ENCODE peak calls at places on chromosomes 13 and 19, in eight cellular contexts. X is hepatocyte; R is LoVo; W is midbrain; F is stimulated activated CD4-positive, alpha-beta T cell treated with anti-CD3 and anti-CD28 coated beads, Interleukin-1b, Interleukin-23, amount 100 ng/mL, for 48 hours; I is NCI-H1092; Q is aorta; J is KG1. A is an unnamed sample.
A peak's percentile ranks its signal among the peaks of the same experiment; 100 is the strongest.

GRCh38 chr19:47012620-47013019 is 7.0 kb upstream of the NPAS1 start:
- DNase-seq in X (no peak), R (no peak), W (no peak), F (no peak), I (no peak), Q (no peak), J (no peak), A (no peak)

GRCh38 chr13:100378533-100378932 is 210.1 kb downstream of the GGACT start:
- DNase-seq in X (no peak), R (no peak), W (no peak), F (no peak), I (no peak), Q (no peak), J (no peak), A (no peak)

GRCh38 chr19:50679177-50680125 is 30.2 kb downstream of the C19orf81 start:
- DNase-seq in X (peak; percentile 86), R (peak; percentile 61), W (peak; percentile 69), F (peak; percentile 83), I (peak; percentile 48), Q (peak; percentile 88), J (peak; percentile 48), A (peak; percentile 82)

GRCh38 chr13:38429916-38430315 is 80.3 kb downstream of the UFM1 start:
- DNase-seq in X (no peak), R (no peak), W (no peak), F (no peak), I (no peak), Q (no peak), J (no peak), A (no peak)

GRCh38 chr13:100394005-100394695 is 194.4 kb downstream of the GGACT start:
- DNase-seq in X (no peak), R (no peak), W (no peak), F (peak; percentile 44), I (no peak), Q (no peak), J (no peak), A (no peak)

GRCh38 chr13:90302113-90302512 is 1045.4 kb upstream of the MIR17HG start:
- DNase-seq in X (no peak), R (no peak), W (no peak), F (no peak), I (no peak), Q (no peak), J (no peak), A (no peak)

GRCh38 chr19:3398114-3398899 is 31.9 kb downstream of the NFIC start:
- DNase-seq in X (peak; percentile 62), R (no peak), W (peak; percentile 92), F (no peak), I (no peak), Q (peak; percentile 75), J (no peak), A (peak; percentile 70)

GRCh38 chr13:44373601-44374347 is at the start of gene SERP2:
- DNase-seq in X (peak; percentile 55), R (no peak), W (peak; percentile 48), F (peak; percentile 5), I (no peak), Q (peak; percentile 66), J (no peak), A (peak; percentile 62)

GRCh38 chr19:932647-933552 is 7.1 kb downstream of the ARID3A start:
- DNase-seq in X (no peak), R (no peak), W (no peak), F (no peak), I (no peak), Q (peak; percentile 86), J (no peak), A (peak; percentile 83)

GRCh38 chr19:33809960-33810359 is 13.3 kb downstream of the KCTD15 start:
- DNase-seq in X (no peak), R (no peak), W (no peak), F (no peak), I (no peak), Q (no peak), J (no peak), A (peak; percentile 39)

GRCh38 chr19:11495885-11496284 is 9.8 kb downstream of the ZNF653 start:
- DNase-seq in X (no peak), R (no peak), W (no peak), F (no peak), I (no peak), Q (no peak), J (no peak), A (no peak)

GRCh38 chr19:38264486-38265212 is at the start of gene SPINT2:
- DNase-seq in X (no peak), R (no peak), W (no peak), F (no peak), I (peak; percentile 73), Q (no peak), J (peak; percentile 71), A (peak; percentile 55)

GRCh38 chr19:18506545-18506944 is 15.3 kb downstream of the ELL start:
- DNase-seq in X (no peak), R (no peak), W (no peak), F (no peak), I (no peak), Q (no peak), J (no peak), A (no peak)

GRCh38 chr19:32658527-32658926 is 16.5 kb downstream of the ANKRD27 start:
- DNase-seq in X (no peak), R (no peak), W (no peak), F (no peak), I (no peak), Q (no peak), J (no peak), A (no peak)

GRCh38 chr19:12938536-12939291 is at the start of gene CALR:
- DNase-seq in X (peak; percentile 65), R (no peak), W (no peak), F (no peak), I (no peak), Q (peak; percentile 65), J (no peak), A (no peak)

GRCh38 chr13:98014766-98015165 is 61.3 kb downstream of the IPO5 start:
- DNase-seq in X (no peak), R (no peak), W (no peak), F (no peak), I (no peak), Q (no peak), J (no peak), A (no peak)

GRCh38 chr13:111521030-111521429 is 200.6 kb downstream of the TEX29 start:
- DNase-seq in X (no peak), R (no peak), W (no peak), F (no peak), I (no peak), Q (no peak), J (no peak), A (no peak)

GRCh38 chr13:74090869-74091605 is 43.2 kb downstream of the KLF12 start:
- DNase-seq in X (no peak), R (no peak), W (no peak), F (no peak), I (no peak), Q (no peak), J (no peak), A (no peak)

GRCh38 chr19:15285896-15286591 is 46.3 kb downstream of the BRD4 start:
- DNase-seq in X (no peak), R (no peak), W (no peak), F (no peak), I (no peak), Q (no peak), J (no peak), A (no peak)

GRCh38 chr19:49085868-49086232 is 599 bp downstream of the SNRNP70 start:
- DNase-seq in X (no peak), R (no peak), W (no peak), F (no peak), I (no peak), Q (no peak), J (no peak), A (no peak)

GRCh38 chr13:61414686-61415664 is 674 bp downstream of the PCDH20 start:
- DNase-seq in X (peak; percentile 76), R (no peak), W (peak; percentile 15), F (no peak), I (peak; percentile 29), Q (peak; percentile 50), J (peak; percentile 16), A (peak; percentile 40)

GRCh38 chr19:38734176-38734425 is 10.2 kb downstream of the CAPN12 start:
- DNase-seq in X (no peak), R (no peak), W (no peak), F (no peak), I (no peak), Q (peak; percentile 51), J (no peak), A (no peak)

GRCh38 chr19:17618919-17619318 is 63.5 kb downstream of the COLGALT1 start:
- DNase-seq in X (no peak), R (no peak), W (no peak), F (no peak), I (no peak), Q (no peak), J (no peak), A (no peak)

GRCh38 chr13:22866221-22866620 is 314.6 kb upstream of the SGCG start:
- DNase-seq in X (no peak), R (no peak), W (no peak), F (no peak), I (no peak), Q (no peak), J (no peak), A (no peak)